ENCODE peak calls at places on chromosome 4, in ten cellular contexts. One of them, this sample, is unnamed.

GRCh38 chr4:40939826-40940225 is 190.1 kb downstream of the NSUN7 start:
- DNase-seq in fibroblast of pulmonary artery: peak; percentile 26
- DNase-seq in occipital lobe: no peak
- DNase-seq in NCI-H82: no peak
- DNase-seq in EL: no peak
- DNase-seq in GM23248: no peak
- DNase-seq in COR-L47: no peak
- DNase-seq in body of pancreas: no peak
- DNase-seq in A172: no peak
- DNase-seq in neural crest cell: no peak
- DNase-seq in this sample: no peak

GRCh38 chr4:113031212-113031611 is 18.2 kb upstream of the ANK2 start:
- DNase-seq in fibroblast of pulmonary artery: no peak
- DNase-seq in occipital lobe: no peak
- DNase-seq in NCI-H82: peak; percentile 81
- DNase-seq in EL: no peak
- DNase-seq in GM23248: no peak
- DNase-seq in COR-L47: no peak
- DNase-seq in body of pancreas: no peak
- DNase-seq in A172: no peak
- DNase-seq in neural crest cell: no peak
- DNase-seq in this sample: no peak

GRCh38 chr4:105544517-105544916 is 7.9 kb upstream of the ARHGEF38 start:
- DNase-seq in fibroblast of pulmonary artery: no peak
- DNase-seq in occipital lobe: no peak
- DNase-seq in NCI-H82: peak; percentile 48
- DNase-seq in EL: no peak
- DNase-seq in GM23248: no peak
- DNase-seq in COR-L47: no peak
- DNase-seq in body of pancreas: no peak
- DNase-seq in A172: no peak
- DNase-seq in neural crest cell: no peak
- DNase-seq in this sample: no peak

GRCh38 chr4:41504167-41504566 is 33.8 kb upstream of the LIMCH1 start:
- DNase-seq in fibroblast of pulmonary artery: no peak
- DNase-seq in occipital lobe: no peak
- DNase-seq in NCI-H82: no peak
- DNase-seq in EL: no peak
- DNase-seq in GM23248: no peak
- DNase-seq in COR-L47: peak; percentile 16
- DNase-seq in body of pancreas: no peak
- DNase-seq in A172: no peak
- DNase-seq in neural crest cell: no peak
- DNase-seq in this sample: no peak

GRCh38 chr4:45693746-45694145 is 430.1 kb downstream of the GABRG1 start:
- DNase-seq in fibroblast of pulmonary artery: peak; percentile 3
- DNase-seq in occipital lobe: no peak
- DNase-seq in NCI-H82: no peak
- DNase-seq in EL: no peak
- DNase-seq in GM23248: peak; percentile 1
- DNase-seq in COR-L47: peak; percentile 44
- DNase-seq in body of pancreas: peak; percentile 16
- DNase-seq in A172: no peak
- DNase-seq in neural crest cell: no peak
- DNase-seq in this sample: no peak

GRCh38 chr4:145297556-145297955 is 117.2 kb upstream of the OTUD4 start:
- DNase-seq in fibroblast of pulmonary artery: no peak
- DNase-seq in occipital lobe: no peak
- DNase-seq in NCI-H82: no peak
- DNase-seq in EL: no peak
- DNase-seq in GM23248: no peak
- DNase-seq in COR-L47: no peak
- DNase-seq in body of pancreas: no peak
- DNase-seq in A172: no peak
- DNase-seq in neural crest cell: no peak
- DNase-seq in this sample: no peak

GRCh38 chr4:115042496-115042895 is 70.9 kb downstream of the NDST4 start:
- DNase-seq in fibroblast of pulmonary artery: no peak
- DNase-seq in occipital lobe: no peak
- DNase-seq in NCI-H82: peak; percentile 15
- DNase-seq in EL: peak; percentile 0
- DNase-seq in GM23248: peak; percentile 20
- DNase-seq in COR-L47: no peak
- DNase-seq in body of pancreas: no peak
- DNase-seq in A172: no peak
- DNase-seq in neural crest cell: no peak
- DNase-seq in this sample: no peak

GRCh38 chr4:16126714-16127113 is 42.9 kb upstream of the PROM1 start:
- DNase-seq in fibroblast of pulmonary artery: no peak
- DNase-seq in occipital lobe: no peak
- DNase-seq in NCI-H82: no peak
- DNase-seq in EL: no peak
- DNase-seq in GM23248: no peak
- DNase-seq in COR-L47: no peak
- DNase-seq in body of pancreas: no peak
- DNase-seq in A172: no peak
- DNase-seq in neural crest cell: no peak
- DNase-seq in this sample: no peak

GRCh38 chr4:121307441-121308327 is 73.1 kb downstream of the QRFPR start:
- DNase-seq in fibroblast of pulmonary artery: peak; percentile 75
- DNase-seq in occipital lobe: no peak
- DNase-seq in NCI-H82: peak; percentile 70
- DNase-seq in EL: peak; percentile 44
- DNase-seq in GM23248: peak; percentile 69
- DNase-seq in COR-L47: peak; percentile 47
- DNase-seq in body of pancreas: no peak
- DNase-seq in A172: peak; percentile 61
- DNase-seq in neural crest cell: no peak
- DNase-seq in this sample: no peak

GRCh38 chr4:182307746-182308145 is 64.5 kb downstream of the TENM3 start:
- DNase-seq in fibroblast of pulmonary artery: peak; percentile 86
- DNase-seq in occipital lobe: no peak
- DNase-seq in NCI-H82: no peak
- DNase-seq in EL: peak; percentile 91
- DNase-seq in GM23248: peak; percentile 12
- DNase-seq in COR-L47: peak; percentile 3
- DNase-seq in body of pancreas: peak; percentile 66
- DNase-seq in A172: peak; percentile 97
- DNase-seq in neural crest cell: no peak
- DNase-seq in this sample: no peak

GRCh38 chr4:158891256-158891655 is 122.4 kb downstream of the FNIP2 start:
- DNase-seq in fibroblast of pulmonary artery: no peak
- DNase-seq in occipital lobe: no peak
- DNase-seq in NCI-H82: no peak
- DNase-seq in EL: no peak
- DNase-seq in GM23248: no peak
- DNase-seq in COR-L47: no peak
- DNase-seq in body of pancreas: no peak
- DNase-seq in A172: no peak
- DNase-seq in neural crest cell: no peak
- DNase-seq in this sample: no peak